ENCODE peak calls at places on chromosome 14, in five cellular contexts. X is brain microvascular endothelial cell, O is pancreas, I is HepG2, R is cardiac muscle cell. W is an unnamed sample.
A peak's percentile ranks its signal among the peaks of the same experiment; 100 is the strongest.

GRCh38 chr14:104298458-104298857 is 160.1 kb downstream of the KIF26A start:
- DNase-seq in X (no peak), O (peak; percentile 20), I (no peak), R (no peak), W (no peak)

GRCh38 chr14:104240426-104241157 is 102.2 kb downstream of the KIF26A start:
- DNase-seq in X (no peak), O (peak; percentile 25), I (no peak), R (no peak), W (no peak)

GRCh38 chr14:23327947-23328744 is 6.9 kb downstream of the PABPN1 start:
- DNase-seq in X (peak; percentile 69), O (no peak), I (peak; percentile 89), R (peak; percentile 87), W (peak; percentile 31)

GRCh38 chr14:60153996-60154395 is 11.2 kb downstream of the DHRS7 start:
- DNase-seq in X (no peak), O (no peak), I (no peak), R (no peak), W (no peak)

GRCh38 chr14:58077621-58078020 is 74.4 kb downstream of the ARMH4 start:
- DNase-seq in X (no peak), O (no peak), I (no peak), R (peak; percentile 30), W (peak; percentile 71)

GRCh38 chr14:21840765-21841164 is 167.1 kb upstream of the OR4E1 start:
- DNase-seq in X (no peak), O (no peak), I (no peak), R (no peak), W (no peak)

GRCh38 chr14:81571437-81571836 is 37.8 kb upstream of the SEL1L start:
- DNase-seq in X (no peak), O (no peak), I (no peak), R (no peak), W (no peak)

GRCh38 chr14:61211476-61212262 is 69.5 kb downstream of the TMEM30B start:
- DNase-seq in X (no peak), O (no peak), I (no peak), R (no peak), W (no peak)

GRCh38 chr14:100836961-100837811 is 11.3 kb downstream of the MEG3 start:
- DNase-seq in X (no peak), O (peak; percentile 39), I (no peak), R (no peak), W (no peak)

GRCh38 chr14:72075649-72076334 is 143.6 kb downstream of the RGS6 start:
- DNase-seq in X (no peak), O (no peak), I (peak; percentile 15), R (no peak), W (no peak)

GRCh38 chr14:25396128-25396527 is 346.2 kb upstream of the STXBP6 start:
- DNase-seq in X (no peak), O (no peak), I (no peak), R (no peak), W (no peak)

GRCh38 chr14:91225025-91225424 is 19.5 kb downstream of the GPR68 start:
- DNase-seq in X (no peak), O (no peak), I (no peak), R (no peak), W (no peak)

GRCh38 chr14:90405101-90405500 is 8.3 kb downstream of the CALM1 start:
- DNase-seq in X (no peak), O (no peak), I (peak; percentile 11), R (no peak), W (no peak)

GRCh38 chr14:29536886-29537511 is 390.6 kb downstream of the PRKD1 start:
- DNase-seq in X (peak; percentile 1), O (no peak), I (peak; percentile 25), R (peak; percentile 59), W (no peak)

GRCh38 chr14:106872619-106873446 is 1346.5 kb downstream of the TMEM121 start:
- DNase-seq in X (peak; percentile 6), O (peak; percentile 86), I (peak; percentile 84), R (no peak), W (no peak)

GRCh38 chr14:91575469-91576208 is 65.5 kb upstream of the PPP4R3A start:
- DNase-seq in X (no peak), O (no peak), I (no peak), R (no peak), W (no peak)

GRCh38 chr14:38254565-38255407 is 1.1 kb downstream of the CLEC14A start:
- DNase-seq in X (no peak), O (no peak), I (no peak), R (peak; percentile 33), W (no peak)

GRCh38 chr14:30657606-30658163 is 35.6 kb downstream of the SCFD1 start:
- DNase-seq in X (no peak), O (no peak), I (peak; percentile 39), R (peak; percentile 33), W (no peak)

GRCh38 chr14:54135804-54136280 is 179.2 kb upstream of the BMP4 start:
- DNase-seq in X (no peak), O (no peak), I (peak; percentile 89), R (peak; percentile 10), W (no peak)

GRCh38 chr14:77498120-77498979 is at the start of gene ISM2:
- DNase-seq in X (peak; percentile 2), O (peak; percentile 70), I (peak; percentile 44), R (peak; percentile 56), W (no peak)

DNA sequence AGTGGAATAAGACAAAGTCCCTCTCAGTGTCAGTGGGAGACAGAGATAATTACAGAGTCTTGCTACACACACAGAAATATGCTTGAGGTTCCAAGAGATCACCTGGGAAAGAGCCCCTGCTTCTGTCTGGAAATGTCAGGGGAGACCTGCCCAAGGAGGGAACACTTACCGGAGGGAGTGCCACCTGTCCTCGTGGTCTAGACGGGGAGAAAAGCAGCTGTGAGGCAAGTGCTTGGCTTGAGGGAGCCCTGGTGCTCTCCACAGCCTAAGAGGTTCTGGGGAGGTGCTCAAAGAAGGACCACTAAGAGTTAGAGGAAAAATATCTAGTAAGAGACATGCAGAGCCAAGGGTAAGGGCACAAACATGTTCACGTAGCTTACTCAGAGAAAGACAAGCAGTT is 38.1 kb upstream of the GNPNAT1 start:
- DNase-seq in X (no peak), O (no peak), I (no peak), R (no peak), W (no peak)
- TF ChIP-seq CTCF in X (no peak), O (no peak), I (no peak), R (no peak), W (no peak)

GRCh38 chr14:75126121-75126544 is 715 bp downstream of the NEK9 start:
- DNase-seq in X (no peak), O (no peak), I (no peak), R (no peak), W (no peak)

GRCh38 chr14:75127903-75128595 is 1.2 kb upstream of the NEK9 start:
- DNase-seq in X (no peak), O (no peak), I (peak; percentile 51), R (no peak), W (no peak)

GRCh38 chr14:75126679-75127473 is at the start of gene NEK9:
- DNase-seq in X (peak; percentile 77), O (peak; percentile 94), I (peak; percentile 73), R (peak; percentile 89), W (no peak)

GRCh38 chr14:75123991-75124390 is 2.9 kb downstream of the NEK9 start:
- DNase-seq in X (peak; percentile 95), O (no peak), I (no peak), R (peak; percentile 81), W (peak; percentile 61)

DNA sequence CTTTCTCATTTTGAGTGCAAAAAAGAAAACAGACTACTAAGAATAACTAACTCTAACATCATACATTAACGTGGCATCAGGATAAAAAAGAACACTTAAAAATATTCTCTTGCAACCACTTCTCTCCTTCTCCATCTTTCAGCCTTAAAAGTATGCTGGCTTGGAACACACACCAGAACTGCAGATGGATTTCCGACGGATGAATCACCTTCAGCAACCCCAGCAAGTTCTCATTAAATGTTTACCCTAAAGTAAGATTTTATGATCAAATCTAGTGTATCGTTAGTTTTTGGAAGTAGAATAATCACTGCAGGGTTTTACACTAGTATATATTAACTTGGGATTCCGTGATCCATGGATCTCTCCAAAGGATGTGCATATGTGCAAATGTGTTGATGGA is 1.2 kb downstream of the NEK9 start:
- DNase-seq in X (peak; percentile 67), O (no peak), I (no peak), R (peak; percentile 75), W (no peak)
- H3K4me3 ChIP-seq in X (peak overlapping the region; percentile 76), O (no peak overlapping the region), I (peak overlapping the region; percentile 90), R (peak overlapping the region; percentile 77), W (peak overlapping the region; percentile 78)

GRCh38 chr14:64732066-64732465 is 27.8 kb downstream of the PLEKHG3 start:
- DNase-seq in X (no peak), O (no peak), I (no peak), R (no peak), W (no peak)

GRCh38 chr14:64731141-64731581 is 26.9 kb downstream of the PLEKHG3 start:
- DNase-seq in X (no peak), O (no peak), I (no peak), R (no peak), W (no peak)

GRCh38 chr14:64729386-64730060 is 25.3 kb downstream of the PLEKHG3 start:
- DNase-seq in X (no peak), O (no peak), I (no peak), R (no peak), W (no peak)

GRCh38 chr14:64730061-64730440 is 25.8 kb downstream of the PLEKHG3 start:
- DNase-seq in X (no peak), O (no peak), I (no peak), R (no peak), W (no peak)

DNA sequence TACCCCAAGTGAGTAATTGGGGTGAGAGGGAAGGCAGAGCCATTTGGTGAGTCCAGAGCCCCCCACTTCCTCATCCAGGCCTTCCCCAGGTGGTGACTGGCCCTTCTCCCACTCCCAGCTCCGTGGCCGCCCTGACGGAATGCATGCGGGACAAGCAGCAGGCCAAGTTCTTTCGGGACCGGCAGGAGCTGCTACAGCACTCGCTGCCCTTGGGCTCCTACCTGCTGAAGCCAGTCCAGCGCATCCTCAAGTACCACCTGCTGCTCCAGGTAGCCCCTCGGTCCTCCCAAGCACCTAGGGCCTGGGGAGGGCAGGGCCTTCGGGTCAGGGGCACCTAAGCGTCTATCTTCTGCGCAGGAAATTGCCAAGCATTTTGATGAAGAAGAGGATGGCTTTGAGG is 26.5 kb downstream of the PLEKHG3 start:
- DNase-seq in X (no peak), O (no peak), I (no peak), R (no peak), W (no peak)
- H3K36me3 ChIP-seq in X (peaks cover 19% of the 10 kb centered on the region), O (peaks cover 13% of the 10 kb centered on the region), I (peaks cover 10% of the 10 kb centered on the region), R (peaks cover 24% of the 10 kb centered on the region), W (peaks cover 5% of the 10 kb centered on the region)

GRCh38 chr14:93619176-93619793 is 169.0 kb downstream of the PRIMA1 start:
- DNase-seq in X (peak; percentile 50), O (no peak), I (peak; percentile 47), R (peak; percentile 61), W (peak; percentile 14)
- TF ChIP-seq CTCF in X (peak; percentile 66), O (peak; percentile 31), I (peak; percentile 75), R (peak; percentile 61), W (peak; percentile 73)

GRCh38 chr14:75001899-75002298 is 822 bp upstream of the EIF2B2 start:
- DNase-seq in X (no peak), O (no peak), I (no peak), R (no peak), W (no peak)
- H3K4me3 ChIP-seq in X (peak overlapping the region; percentile 95), O (peak overlapping the region; percentile 94), I (peak overlapping the region; percentile 92), R (peak overlapping the region; percentile 52), W (peak overlapping the region; percentile 86)

GRCh38 chr14:105456736-105457703 is 17.6 kb upstream of the CRIP2 start:
- DNase-seq in X (no peak), O (peak; percentile 64), I (no peak), R (no peak), W (no peak)
- H3K36me3 ChIP-seq in X (peaks cover 54% of the 10 kb centered on the region), O (peaks cover 7% of the 10 kb centered on the region), I (peaks cover 43% of the 10 kb centered on the region), R (peaks cover 13% of the 10 kb centered on the region), W (no peaks in the 10 kb centered on the region)

W was measured in kidney epithelial cell.